ENCODE peak calls at places on chromosomes 5 and 9, in seven cellular contexts. Q is NCI-H1105 treated with DMSO at 0.1 percent for 48 hours; J is A172; L is colonic mucosa; H is activated CD4-positive, CD25-positive, alpha-beta regulatory T cell treated with anti-CD3 and anti-CD28 coated beads, Interleukin-2, amount 50 U/mL, for 72 hours; A is dorsolateral prefrontal cortex; R is NCI-H82. F is an unnamed sample.

GRCh38 chr5:53311661-53312060 is 168.8 kb upstream of the FST start:
- DNase-seq in Q (no peak), J (no peak), L (no peak), H (no peak), A (no peak), R (no peak), F (no peak)

GRCh38 chr9:88776717-88777497 is 214.4 kb upstream of the S1PR3 start:
- DNase-seq in Q (no peak), J (peak; percentile 87), L (no peak), H (no peak), A (no peak), R (no peak), F (peak; percentile 72)

GRCh38 chr5:172455511-172456061 is 1.3 kb upstream of the SH3PXD2B start:
- DNase-seq in Q (no peak), J (no peak), L (peak; percentile 44), H (no peak), A (no peak), R (no peak), F (no peak)

GRCh38 chr9:34628656-34629491 is at the start of gene ARID3C:
- DNase-seq in Q (peak; percentile 52), J (no peak), L (no peak), H (peak; percentile 47), A (no peak), R (peak; percentile 36), F (peak; percentile 49)

GRCh38 chr5:639584-640213 is 27.6 kb downstream of the CEP72 start:
- DNase-seq in Q (no peak), J (no peak), L (peak; percentile 6), H (no peak), A (no peak), R (no peak), F (no peak)

GRCh38 chr9:4575997-4576396 is 85.7 kb downstream of the SLC1A1 start:
- DNase-seq in Q (no peak), J (no peak), L (no peak), H (no peak), A (no peak), R (no peak), F (no peak)

GRCh38 chr9:30713279-30713678 is 1671.2 kb upstream of the ACO1 start:
- DNase-seq in Q (no peak), J (no peak), L (no peak), H (no peak), A (no peak), R (no peak), F (no peak)

GRCh38 chr9:112174965-112175795 is at the start of gene SUSD1:
- DNase-seq in Q (peak; percentile 17), J (no peak), L (peak; percentile 56), H (peak; percentile 45), A (peak; percentile 43), R (peak; percentile 56), F (peak; percentile 57)

GRCh38 chr9:110452227-110452801 is 114.7 kb upstream of the TXNDC8 start:
- DNase-seq in Q (no peak), J (no peak), L (no peak), H (no peak), A (no peak), R (peak; percentile 4), F (peak; percentile 11)

GRCh38 chr5:60178101-60178500 is 284.6 kb upstream of the PDE4D start:
- DNase-seq in Q (no peak), J (peak; percentile 16), L (no peak), H (no peak), A (no peak), R (no peak), F (no peak)

GRCh38 chr9:137189297-137190295 is 1.1 kb downstream of the SSNA1 start:
- DNase-seq in Q (no peak), J (no peak), L (no peak), H (no peak), A (no peak), R (no peak), F (no peak)

GRCh38 chr9:109074236-109074889 is 45.4 kb downstream of the TMEM245 start:
- DNase-seq in Q (no peak), J (no peak), L (no peak), H (no peak), A (no peak), R (no peak), F (no peak)

GRCh38 chr9:129235931-129236331 is 57.9 kb upstream of the IER5L start:
- DNase-seq in Q (no peak), J (no peak), L (no peak), H (peak; percentile 46), A (no peak), R (no peak), F (no peak)

GRCh38 chr5:79464278-79464677 is 49.7 kb downstream of the HOMER1 start:
- DNase-seq in Q (no peak), J (no peak), L (no peak), H (no peak), A (no peak), R (no peak), F (no peak)

GRCh38 chr9:34547960-34548603 is 25.3 kb upstream of the ENHO start:
- DNase-seq in Q (no peak), J (peak; percentile 38), L (peak; percentile 66), H (no peak), A (peak; percentile 90), R (peak; percentile 78), F (peak; percentile 60)

GRCh38 chr9:87076825-87077224 is 129.5 kb upstream of the GAS1 start:
- DNase-seq in Q (no peak), J (no peak), L (no peak), H (no peak), A (no peak), R (no peak), F (peak; percentile 12)

GRCh38 chr5:74320526-74320925 is 320.0 kb downstream of the ENC1 start:
- DNase-seq in Q (no peak), J (no peak), L (no peak), H (no peak), A (no peak), R (no peak), F (peak; percentile 69)

GRCh38 chr5:176534640-176535039 is 2.6 kb downstream of the RNF44 start:
- DNase-seq in Q (no peak), J (no peak), L (peak; percentile 56), H (no peak), A (no peak), R (no peak), F (no peak)

GRCh38 chr5:157342822-157343402 is 77.0 kb downstream of the CYFIP2 start:
- DNase-seq in Q (no peak), J (peak; percentile 36), L (peak; percentile 30), H (peak; percentile 58), A (no peak), R (peak; percentile 40), F (peak; percentile 64)

GRCh38 chr9:18490591-18491370 is 16.8 kb downstream of the ADAMTSL1 start:
- DNase-seq in Q (no peak), J (peak; percentile 98), L (no peak), H (no peak), A (no peak), R (no peak), F (peak; percentile 72)

GRCh38 chr5:173739741-173740140 is 123.3 kb upstream of the BOD1 start:
- DNase-seq in Q (no peak), J (no peak), L (no peak), H (no peak), A (no peak), R (no peak), F (no peak)